ENCODE peak calls at places on chromosomes 12 and 14, in seven cellular contexts. One of them, this sample, is unnamed.

GRCh38 chr14:99732436-99733220 is 48.5 kb downstream of the CYP46A1 start:
- DNase-seq in NCI-H1105: no peak
- DNase-seq in naive B cell: no peak
- DNase-seq in CD4-positive, alpha-beta memory T cell: no peak
- DNase-seq in Kasumi-1: no peak
- DNase-seq in GM10248: no peak
- DNase-seq in SK-MEL-5: no peak
- DNase-seq in this sample: peak; percentile 55

GRCh38 chr12:57235012-57235727 is 5.7 kb downstream of the SHMT2 start:
- DNase-seq in Kasumi-1: no peak
- DNase-seq in CD4-positive, alpha-beta memory T cell: no peak
- DNase-seq in NCI-H1105: no peak
- DNase-seq in GM10248: no peak
- DNase-seq in SK-MEL-5: no peak
- DNase-seq in naive B cell: no peak
- DNase-seq in this sample: peak; percentile 76

GRCh38 chr12:66144796-66145754 is 14.5 kb upstream of the LLPH start:
- DNase-seq in naive B cell: no peak
- DNase-seq in Kasumi-1: peak; percentile 98
- DNase-seq in NCI-H1105: peak; percentile 52
- DNase-seq in CD4-positive, alpha-beta memory T cell: no peak
- DNase-seq in SK-MEL-5: peak; percentile 70
- DNase-seq in GM10248: no peak
- DNase-seq in this sample: no peak

GRCh38 chr14:22448905-22449611 is 140.0 kb downstream of the DAD1 start:
- DNase-seq in NCI-H1105: no peak
- DNase-seq in SK-MEL-5: no peak
- DNase-seq in Kasumi-1: no peak
- DNase-seq in CD4-positive, alpha-beta memory T cell: no peak
- DNase-seq in GM10248: peak; percentile 38
- DNase-seq in naive B cell: no peak
- DNase-seq in this sample: no peak

GRCh38 chr12:47811581-47812484 is 7.9 kb downstream of the HDAC7 start:
- DNase-seq in CD4-positive, alpha-beta memory T cell: no peak
- DNase-seq in Kasumi-1: no peak
- DNase-seq in NCI-H1105: no peak
- DNase-seq in SK-MEL-5: no peak
- DNase-seq in GM10248: no peak
- DNase-seq in naive B cell: peak; percentile 42
- DNase-seq in this sample: no peak

GRCh38 chr14:26286066-26286791 is 311.6 kb downstream of the NOVA1 start:
- DNase-seq in NCI-H1105: no peak
- DNase-seq in GM10248: no peak
- DNase-seq in Kasumi-1: no peak
- DNase-seq in naive B cell: no peak
- DNase-seq in SK-MEL-5: no peak
- DNase-seq in CD4-positive, alpha-beta memory T cell: no peak
- DNase-seq in this sample: no peak

GRCh38 chr12:28369483-28369882 is 179.2 kb downstream of the CCDC91 start:
- DNase-seq in SK-MEL-5: no peak
- DNase-seq in naive B cell: no peak
- DNase-seq in NCI-H1105: no peak
- DNase-seq in Kasumi-1: no peak
- DNase-seq in GM10248: no peak
- DNase-seq in CD4-positive, alpha-beta memory T cell: no peak
- DNase-seq in this sample: no peak

GRCh38 chr14:105364100-105364708 is 34.1 kb upstream of the TEX22 start:
- DNase-seq in Kasumi-1: no peak
- DNase-seq in CD4-positive, alpha-beta memory T cell: peak; percentile 46
- DNase-seq in GM10248: no peak
- DNase-seq in NCI-H1105: peak; percentile 32
- DNase-seq in SK-MEL-5: peak; percentile 51
- DNase-seq in naive B cell: peak; percentile 51
- DNase-seq in this sample: no peak

GRCh38 chr12:121537814-121538698 is 42.8 kb downstream of the KDM2B start:
- DNase-seq in SK-MEL-5: no peak
- DNase-seq in naive B cell: peak; percentile 39
- DNase-seq in GM10248: peak; percentile 54
- DNase-seq in NCI-H1105: no peak
- DNase-seq in Kasumi-1: peak; percentile 18
- DNase-seq in CD4-positive, alpha-beta memory T cell: no peak
- DNase-seq in this sample: peak; percentile 75

GRCh38 chr12:6425588-6426531 is 18.9 kb upstream of the CD27 start:
- DNase-seq in SK-MEL-5: no peak
- DNase-seq in naive B cell: peak; percentile 66
- DNase-seq in GM10248: peak; percentile 38
- DNase-seq in Kasumi-1: no peak
- DNase-seq in NCI-H1105: no peak
- DNase-seq in CD4-positive, alpha-beta memory T cell: no peak
- DNase-seq in this sample: no peak

GRCh38 chr12:132078190-132078589 is 65.9 kb downstream of the DDX51 start:
- DNase-seq in naive B cell: no peak
- DNase-seq in GM10248: no peak
- DNase-seq in SK-MEL-5: no peak
- DNase-seq in CD4-positive, alpha-beta memory T cell: no peak
- DNase-seq in NCI-H1105: no peak
- DNase-seq in Kasumi-1: no peak
- DNase-seq in this sample: no peak

GRCh38 chr12:132077322-132078100 is 66.6 kb downstream of the DDX51 start:
- DNase-seq in GM10248: no peak
- DNase-seq in naive B cell: no peak
- DNase-seq in Kasumi-1: no peak
- DNase-seq in SK-MEL-5: no peak
- DNase-seq in NCI-H1105: no peak
- DNase-seq in CD4-positive, alpha-beta memory T cell: no peak
- DNase-seq in this sample: no peak

GRCh38 chr14:67358914-67359313 is 690 bp downstream of the ATP6V1D start:
- DNase-seq in CD4-positive, alpha-beta memory T cell: no peak
- DNase-seq in NCI-H1105: no peak
- DNase-seq in SK-MEL-5: peak; percentile 11
- DNase-seq in Kasumi-1: no peak
- DNase-seq in GM10248: no peak
- DNase-seq in naive B cell: no peak
- DNase-seq in this sample: no peak

GRCh38 chr12:43482311-43483085 is 69.5 kb downstream of the ADAMTS20 start:
- DNase-seq in NCI-H1105: no peak
- DNase-seq in SK-MEL-5: no peak
- DNase-seq in GM10248: no peak
- DNase-seq in Kasumi-1: peak; percentile 64
- DNase-seq in CD4-positive, alpha-beta memory T cell: no peak
- DNase-seq in naive B cell: no peak
- DNase-seq in this sample: peak; percentile 44

GRCh38 chr14:61564623-61565091 is 130.7 kb upstream of the HIF1A start:
- DNase-seq in Kasumi-1: no peak
- DNase-seq in naive B cell: no peak
- DNase-seq in CD4-positive, alpha-beta memory T cell: no peak
- DNase-seq in GM10248: no peak
- DNase-seq in NCI-H1105: no peak
- DNase-seq in SK-MEL-5: no peak
- DNase-seq in this sample: no peak

GRCh38 chr12:115085594-115085993 is 401.6 kb upstream of the TBX3 start:
- DNase-seq in GM10248: no peak
- DNase-seq in Kasumi-1: no peak
- DNase-seq in SK-MEL-5: no peak
- DNase-seq in naive B cell: no peak
- DNase-seq in NCI-H1105: no peak
- DNase-seq in CD4-positive, alpha-beta memory T cell: no peak
- DNase-seq in this sample: no peak

GRCh38 chr12:10965511-10965910 is 21.2 kb downstream of the TAS2R50 start:
- DNase-seq in naive B cell: no peak
- DNase-seq in Kasumi-1: no peak
- DNase-seq in GM10248: no peak
- DNase-seq in CD4-positive, alpha-beta memory T cell: no peak
- DNase-seq in NCI-H1105: no peak
- DNase-seq in SK-MEL-5: no peak
- DNase-seq in this sample: no peak

GRCh38 chr12:64780531-64781373 is 21.5 kb upstream of the GNS start:
- DNase-seq in naive B cell: peak; percentile 23
- DNase-seq in Kasumi-1: no peak
- DNase-seq in SK-MEL-5: no peak
- DNase-seq in NCI-H1105: peak; percentile 52
- DNase-seq in CD4-positive, alpha-beta memory T cell: no peak
- DNase-seq in GM10248: peak; percentile 47
- DNase-seq in this sample: peak; percentile 80

GRCh38 chr14:62431496-62431895 is 613.8 kb downstream of the KCNH5 start:
- DNase-seq in NCI-H1105: no peak
- DNase-seq in SK-MEL-5: no peak
- DNase-seq in CD4-positive, alpha-beta memory T cell: no peak
- DNase-seq in GM10248: no peak
- DNase-seq in Kasumi-1: no peak
- DNase-seq in naive B cell: no peak
- DNase-seq in this sample: no peak

GRCh38 chr14:73180385-73180805 is 44.1 kb downstream of the PSEN1 start:
- DNase-seq in SK-MEL-5: peak; percentile 27
- DNase-seq in NCI-H1105: no peak
- DNase-seq in Kasumi-1: peak; percentile 57
- DNase-seq in naive B cell: no peak
- DNase-seq in CD4-positive, alpha-beta memory T cell: no peak
- DNase-seq in GM10248: no peak
- DNase-seq in this sample: no peak

GRCh38 chr12:104050436-104050835 is 449 bp upstream of the GLT8D2 start:
- DNase-seq in GM10248: no peak
- DNase-seq in Kasumi-1: no peak
- DNase-seq in naive B cell: no peak
- DNase-seq in SK-MEL-5: no peak
- DNase-seq in NCI-H1105: no peak
- DNase-seq in CD4-positive, alpha-beta memory T cell: no peak
- DNase-seq in this sample: no peak

GRCh38 chr12:6768385-6769002 is 2.3 kb downstream of the PTMS start:
- DNase-seq in NCI-H1105: no peak
- DNase-seq in CD4-positive, alpha-beta memory T cell: no peak
- DNase-seq in naive B cell: no peak
- DNase-seq in Kasumi-1: no peak
- DNase-seq in SK-MEL-5: no peak
- DNase-seq in GM10248: no peak
- DNase-seq in this sample: no peak

GRCh38 chr14:53999061-53999488 is 42.5 kb upstream of the BMP4 start:
- DNase-seq in NCI-H1105: no peak
- DNase-seq in GM10248: no peak
- DNase-seq in Kasumi-1: no peak
- DNase-seq in SK-MEL-5: no peak
- DNase-seq in naive B cell: no peak
- DNase-seq in CD4-positive, alpha-beta memory T cell: no peak
- DNase-seq in this sample: no peak

GRCh38 chr14:24339284-24340151 is at the start of gene RIPK3:
- DNase-seq in SK-MEL-5: no peak
- DNase-seq in Kasumi-1: peak; percentile 23
- DNase-seq in naive B cell: peak; percentile 72
- DNase-seq in CD4-positive, alpha-beta memory T cell: peak; percentile 68
- DNase-seq in NCI-H1105: no peak
- DNase-seq in GM10248: peak; percentile 84
- DNase-seq in this sample: no peak

GRCh38 chr14:103890836-103891666 is 37.2 kb upstream of the TDRD9 start:
- DNase-seq in SK-MEL-5: no peak
- DNase-seq in GM10248: no peak
- DNase-seq in NCI-H1105: no peak
- DNase-seq in CD4-positive, alpha-beta memory T cell: no peak
- DNase-seq in naive B cell: no peak
- DNase-seq in Kasumi-1: no peak
- DNase-seq in this sample: no peak

GRCh38 chr14:80634106-80634758 is 307.3 kb downstream of the CEP128 start:
- DNase-seq in CD4-positive, alpha-beta memory T cell: no peak
- DNase-seq in Kasumi-1: no peak
- DNase-seq in NCI-H1105: no peak
- DNase-seq in GM10248: no peak
- DNase-seq in SK-MEL-5: peak; percentile 2
- DNase-seq in naive B cell: no peak
- DNase-seq in this sample: no peak

GRCh38 chr12:65787056-65787855 is 37.0 kb upstream of the HMGA2 start:
- DNase-seq in NCI-H1105: no peak
- DNase-seq in CD4-positive, alpha-beta memory T cell: no peak
- DNase-seq in SK-MEL-5: no peak
- DNase-seq in GM10248: no peak
- DNase-seq in naive B cell: no peak
- DNase-seq in Kasumi-1: no peak
- DNase-seq in this sample: no peak

GRCh38 chr12:101414533-101415119 is 7.1 kb upstream of the ARL1 start:
- DNase-seq in Kasumi-1: peak; percentile 48
- DNase-seq in GM10248: peak; percentile 49
- DNase-seq in CD4-positive, alpha-beta memory T cell: peak; percentile 3
- DNase-seq in SK-MEL-5: peak; percentile 84
- DNase-seq in naive B cell: peak; percentile 24
- DNase-seq in NCI-H1105: peak; percentile 29
- DNase-seq in this sample: no peak

GRCh38 chr12:63977441-63977840 is 132.9 kb downstream of the SRGAP1 start:
- DNase-seq in NCI-H1105: no peak
- DNase-seq in Kasumi-1: no peak
- DNase-seq in CD4-positive, alpha-beta memory T cell: no peak
- DNase-seq in naive B cell: no peak
- DNase-seq in GM10248: no peak
- DNase-seq in SK-MEL-5: no peak
- DNase-seq in this sample: no peak

GRCh38 chr14:20802341-20803084 is at the start of gene RNASE1:
- DNase-seq in NCI-H1105: no peak
- DNase-seq in naive B cell: no peak
- DNase-seq in GM10248: no peak
- DNase-seq in SK-MEL-5: no peak
- DNase-seq in CD4-positive, alpha-beta memory T cell: no peak
- DNase-seq in Kasumi-1: no peak
- DNase-seq in this sample: no peak

GRCh38 chr12:121284551-121285390 is 11.7 kb downstream of the CAMKK2 start:
- DNase-seq in NCI-H1105: no peak
- DNase-seq in SK-MEL-5: no peak
- DNase-seq in Kasumi-1: no peak
- DNase-seq in naive B cell: no peak
- DNase-seq in GM10248: no peak
- DNase-seq in CD4-positive, alpha-beta memory T cell: no peak
- DNase-seq in this sample: no peak

GRCh38 chr12:6532927-6533652 is 1.2 kb upstream of the GAPDH start:
- DNase-seq in SK-MEL-5: peak; percentile 97
- DNase-seq in Kasumi-1: peak; percentile 15
- DNase-seq in NCI-H1105: peak; percentile 73
- DNase-seq in CD4-positive, alpha-beta memory T cell: no peak
- DNase-seq in naive B cell: no peak
- DNase-seq in GM10248: peak; percentile 67
- DNase-seq in this sample: peak; percentile 91

GRCh38 chr14:103562135-103562384 is 397 bp downstream of the BAG5 start:
- DNase-seq in NCI-H1105: no peak
- DNase-seq in CD4-positive, alpha-beta memory T cell: no peak
- DNase-seq in Kasumi-1: no peak
- DNase-seq in naive B cell: no peak
- DNase-seq in SK-MEL-5: peak; percentile 42
- DNase-seq in GM10248: no peak
- DNase-seq in this sample: no peak